ENCODE peak calls at places on chromosomes 6 and 20, in eight cellular contexts. H is foreskin fibroblast, L is body of pancreas, C is GM18507, N is neural progenitor cell, W is NCI-H2107, M is EL, Y is GM12891. K is an unnamed sample.

GRCh38 chr20:25464501-25465204 is 57.2 kb downstream of the GINS1 start:
- DNase-seq in Y (no peak), N (no peak), L (no peak), C (no peak), H (no peak), M (no peak), W (no peak), K (no peak)

GRCh38 chr6:151119823-151120524 is 119.8 kb upstream of the AKAP12 start:
- DNase-seq in H (no peak), Y (no peak), M (no peak), L (no peak), W (no peak), C (no peak), N (peak), K (no peak)

GRCh38 chr6:157226761-157227160 is 96.6 kb downstream of the TMEM242 start:
- DNase-seq in N (no peak), H (no peak), W (no peak), Y (no peak), L (no peak), M (no peak), C (no peak), K (no peak)

GRCh38 chr6:7200598-7201443 is 93.1 kb downstream of the RREB1 start:
- DNase-seq in H (no peak), Y (no peak), L (peak), W (no peak), C (no peak), N (no peak), M (no peak), K (no peak)

GRCh38 chr20:53074811-53075314 is 102.7 kb downstream of the TSHZ2 start:
- DNase-seq in C (no peak), W (no peak), N (no peak), M (no peak), L (no peak), H (no peak), Y (no peak), K (no peak)

GRCh38 chr6:7697820-7698623 is 27.9 kb upstream of the BMP6 start:
- DNase-seq in L (no peak), W (no peak), Y (no peak), H (peak), M (peak), C (no peak), N (no peak), K (peak)

GRCh38 chr6:91063362-91063761 is 476.5 kb upstream of the MAP3K7 start:
- DNase-seq in N (no peak), M (no peak), Y (no peak), C (no peak), W (no peak), H (no peak), L (no peak), K (no peak)

GRCh38 chr20:25984933-25985332 is 288.3 kb upstream of the ZNF337 start:
- DNase-seq in N (no peak), Y (no peak), H (peak), M (peak), W (peak), L (peak), C (no peak), K (peak)

GRCh38 chr6:35468181-35468979 is at the start of gene RPL10A:
- DNase-seq in N (peak), H (peak), Y (peak), M (peak), C (peak), W (peak), L (peak), K (peak)

GRCh38 chr6:117677553-117678131 is 2.4 kb downstream of the NUS1 start:
- DNase-seq in Y (no peak), W (no peak), L (no peak), M (peak), N (no peak), H (peak), C (no peak), K (no peak)

GRCh38 chr6:111566873-111567517 is 38.7 kb downstream of the TRAF3IP2 start:
- DNase-seq in C (no peak), L (no peak), Y (no peak), M (no peak), W (no peak), H (peak), N (no peak), K (no peak)

GRCh38 chr6:133241088-133241900 is at the start of gene EYA4:
- DNase-seq in N (peak), W (peak), C (no peak), L (peak), M (peak), H (peak), Y (no peak), K (peak)

GRCh38 chr6:88975369-88975768 is 12.0 kb upstream of the RNGTT start:
- DNase-seq in W (no peak), M (no peak), N (no peak), L (no peak), C (no peak), H (no peak), Y (no peak), K (no peak)

GRCh38 chr20:13788167-13788834 is 3.5 kb downstream of the NDUFAF5 start:
- DNase-seq in W (no peak), M (peak), C (no peak), H (peak), L (peak), Y (peak), N (peak), K (peak)

GRCh38 chr6:108117427-108118358 is 43.2 kb upstream of the OSTM1 start:
- DNase-seq in H (peak), N (peak), M (peak), Y (peak), L (peak), C (no peak), W (no peak), K (peak)

GRCh38 chr6:3402310-3403243 is 54.3 kb downstream of the SLC22A23 start:
- DNase-seq in M (no peak), L (no peak), N (no peak), Y (no peak), W (no peak), C (no peak), H (no peak), K (no peak)

GRCh38 chr6:111759413-111759835 is 113.8 kb downstream of the FYN start:
- DNase-seq in N (no peak), M (no peak), Y (no peak), L (no peak), C (no peak), H (no peak), W (no peak), K (no peak)

GRCh38 chr6:3898270-3898994 is 49.3 kb downstream of the FAM50B start:
- DNase-seq in C (no peak), L (no peak), H (no peak), M (no peak), Y (no peak), N (no peak), W (no peak), K (no peak)

GRCh38 chr20:62723768-62724420 is 15.3 kb downstream of the NTSR1 start:
- DNase-seq in M (no peak), C (no peak), H (no peak), N (no peak), Y (no peak), L (peak), W (no peak), K (no peak)

GRCh38 chr6:84450018-84450417 is 222.6 kb upstream of the CEP162 start:
- DNase-seq in N (no peak), H (no peak), M (no peak), W (no peak), L (no peak), Y (no peak), C (no peak), K (no peak)

GRCh38 chr20:62694106-62694505 is 14.5 kb upstream of the NTSR1 start:
- DNase-seq in C (no peak), H (no peak), L (no peak), W (no peak), M (no peak), Y (no peak), N (no peak), K (no peak)

GRCh38 chr6:5632348-5632935 is 371.1 kb downstream of the FARS2 start:
- DNase-seq in H (peak), C (no peak), L (no peak), M (no peak), N (no peak), Y (no peak), W (no peak), K (no peak)

GRCh38 chr6:97422171-97422570 is 139.2 kb upstream of the MMS22L start:
- DNase-seq in H (no peak), C (no peak), W (no peak), N (no peak), L (no peak), Y (no peak), M (no peak), K (no peak)

GRCh38 chr6:149357726-149358538 is 40.4 kb downstream of the TAB2 start:
- DNase-seq in H (no peak), W (no peak), M (no peak), C (no peak), Y (no peak), N (no peak), L (no peak), K (no peak)

GRCh38 chr6:170074435-170074834 is 216.4 kb downstream of the DLL1 start:
- DNase-seq in L (peak), W (no peak), M (no peak), Y (no peak), H (no peak), C (no peak), N (no peak), K (no peak)

GRCh38 chr6:161557333-161558107 is 283.7 kb upstream of the AGPAT4 start:
- DNase-seq in H (no peak), M (no peak), Y (no peak), W (no peak), L (no peak), N (peak), C (no peak), K (no peak)

GRCh38 chr6:104682722-104683643 is 176.7 kb downstream of the HACE1 start:
- DNase-seq in C (peak), Y (peak), W (no peak), N (peak), M (peak), L (peak), H (peak), K (peak)

GRCh38 chr6:41921712-41921998 is 356 bp downstream of the BYSL start:
- DNase-seq in M (no peak), W (no peak), C (no peak), Y (no peak), L (no peak), N (no peak), H (no peak), K (peak)

GRCh38 chr6:126904176-126904575 is 214.3 kb upstream of the RSPO3 start:
- DNase-seq in L (no peak), N (no peak), W (no peak), H (no peak), M (no peak), C (no peak), Y (no peak), K (no peak)

GRCh38 chr6:157773248-157773773 is 49.7 kb upstream of the SNX9 start:
- DNase-seq in N (no peak), M (peak), Y (no peak), W (no peak), C (no peak), L (no peak), H (peak), K (no peak)

GRCh38 chr6:157830354-157831017 is 7.4 kb downstream of the SNX9 start:
- DNase-seq in W (no peak), M (no peak), N (peak), C (no peak), H (no peak), Y (no peak), L (no peak), K (no peak)

GRCh38 chr6:152206072-152206818 is 398.8 kb downstream of the ESR1 start:
- DNase-seq in C (no peak), L (peak), N (peak), H (peak), M (peak), Y (no peak), W (no peak), K (no peak)

GRCh38 chr6:132400641-132401119 is 595 bp downstream of the MOXD1 start:
- DNase-seq in N (peak), Y (no peak), L (no peak), M (peak), H (peak), C (no peak), W (no peak), K (no peak)

K was measured in hepatic stellate cell.